ENCODE peak calls at places on chromosomes 2 and 18, in six cellular contexts. L, I, H, Z, F and Y are unnamed samples.

GRCh38 chr2:106058469-106059137 is 135.5 kb downstream of the UXS1 start:
- DNase-seq in I (no peak), H (no peak), F (no peak), Z (no peak), L (no peak), Y (no peak)

GRCh38 chr2:58680938-58681337 is 439.8 kb upstream of the FANCL start:
- DNase-seq in F (no peak), H (peak; percentile 15), Z (no peak), L (no peak), I (no peak), Y (no peak)

GRCh38 chr2:208586516-208586915 is 179.9 kb downstream of the PTH2R start:
- DNase-seq in L (no peak), H (no peak), Z (no peak), F (no peak), I (no peak), Y (no peak)

GRCh38 chr2:3601561-3602271 is 6.8 kb downstream of the COLEC11 start:
- DNase-seq in Z (no peak), L (no peak), H (no peak), F (no peak), I (no peak), Y (no peak)

GRCh38 chr2:181953773-181954537 is 31.7 kb upstream of the PPP1R1C start:
- DNase-seq in L (peak; percentile 82), H (peak; percentile 65), F (peak; percentile 76), Z (peak; percentile 58), I (peak; percentile 77), Y (no peak)

GRCh38 chr2:74333175-74333574 is 10.0 kb downstream of the SLC4A5 start:
- DNase-seq in H (peak; percentile 53), Z (no peak), L (peak; percentile 40), I (no peak), F (no peak), Y (no peak)

GRCh38 chr2:134282638-134283400 is 28.9 kb downstream of the MGAT5 start:
- DNase-seq in I (no peak), F (peak; percentile 46), H (no peak), Z (no peak), L (no peak), Y (no peak)

GRCh38 chr18:8711736-8712135 is 6.4 kb downstream of the MTCL1 start:
- DNase-seq in Z (no peak), F (no peak), I (no peak), L (no peak), H (no peak), Y (no peak)

GRCh38 chr2:55428258-55428657 is 8.6 kb upstream of the CCDC88A start:
- DNase-seq in Z (no peak), F (no peak), I (no peak), L (no peak), H (no peak), Y (no peak)

GRCh38 chr18:48777026-48777736 is 173.6 kb downstream of the SMAD7 start:
- DNase-seq in Z (peak; percentile 59), L (peak; percentile 86), I (peak; percentile 92), F (peak; percentile 91), H (peak; percentile 34), Y (no peak)

GRCh38 chr2:64196986-64197385 is 52.8 kb upstream of the PELI1 start:
- DNase-seq in Z (no peak), H (no peak), F (no peak), I (no peak), L (no peak), Y (no peak)

GRCh38 chr2:207216454-207216853 is 50.7 kb upstream of the KLF7 start:
- DNase-seq in H (no peak), F (no peak), I (no peak), Z (no peak), L (no peak), Y (no peak)

GRCh38 chr2:89763254-89763580 is 1071.7 kb downstream of the RPIA start:
- DNase-seq in F (peak; percentile 8), H (no peak), L (no peak), I (peak; percentile 75), Z (no peak), Y (no peak)

GRCh38 chr2:877747-878146 is 72.9 kb upstream of the SNTG2 start:
- DNase-seq in F (no peak), H (no peak), I (no peak), L (peak; percentile 13), Z (no peak), Y (no peak)

GRCh38 chr18:58195278-58195721 is 151.3 kb downstream of the NEDD4L start:
- DNase-seq in Z (no peak), L (peak; percentile 77), I (peak; percentile 78), F (peak; percentile 30), H (no peak), Y (no peak)

GRCh38 chr2:110984654-110985053 is 136.1 kb upstream of the BCL2L11 start:
- DNase-seq in Z (no peak), H (no peak), I (no peak), F (no peak), L (no peak), Y (no peak)

GRCh38 chr2:10006248-10007147 is 36.9 kb upstream of the KLF11 start:
- DNase-seq in F (no peak), Z (no peak), L (no peak), H (no peak), I (peak; percentile 71), Y (no peak)

GRCh38 chr2:27431395-27431794 is 3.0 kb downstream of the NRBP1 start:
- DNase-seq in H (peak; percentile 82), L (no peak), I (no peak), F (no peak), Z (no peak), Y (no peak)

GRCh38 chr2:190767821-190768220 is 112.8 kb upstream of the GLS start:
- DNase-seq in H (no peak), F (no peak), L (no peak), Z (no peak), I (no peak), Y (no peak)

GRCh38 chr2:119245076-119245840 is 21.6 kb downstream of the STEAP3 start:
- DNase-seq in F (no peak), L (no peak), I (peak; percentile 63), H (no peak), Z (no peak), Y (no peak)

GRCh38 chr2:120546077-120546864 is 189.4 kb upstream of the GLI2 start:
- DNase-seq in H (peak; percentile 97), I (no peak), Z (no peak), F (no peak), L (no peak), Y (no peak)

GRCh38 chr2:65240657-65241056 is 13.0 kb downstream of the ACTR2 start:
- DNase-seq in F (no peak), H (peak; percentile 14), I (no peak), Z (no peak), L (no peak), Y (no peak)

GRCh38 chr2:217695033-217695520 is 307.7 kb downstream of the TNS1 start:
- DNase-seq in L (no peak), F (no peak), I (no peak), H (peak; percentile 95), Z (no peak), Y (no peak)

DNA sequence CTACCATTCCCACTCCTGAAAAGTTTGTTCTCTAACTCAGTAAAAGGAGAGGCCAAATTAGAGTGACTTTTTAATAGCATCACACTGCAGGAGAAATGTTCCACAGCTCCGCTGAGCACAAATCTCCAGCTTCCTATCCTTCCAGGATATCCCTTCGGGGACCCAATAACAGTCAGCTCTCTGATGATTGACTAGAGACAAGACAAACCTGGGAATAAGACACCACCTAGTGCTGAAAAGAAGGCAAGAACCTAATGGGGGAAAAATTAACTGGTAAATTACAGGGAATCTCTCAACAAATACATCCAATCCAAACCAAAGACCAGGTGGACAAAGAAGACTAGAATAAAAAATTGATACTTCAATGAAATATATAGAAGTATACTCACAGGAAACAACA is 977.1 kb upstream of the SOX11 start:
- DNase-seq in I (no peak), Z (no peak), F (no peak), H (no peak), L (no peak), Y (no peak)
- TF ChIP-seq CTCF in I (no peak), Z (peak; percentile 34), F (no peak), H (no peak), L (peak; percentile 77), Y (peak; percentile 49)

GRCh38 chr2:148645135-148645924 is 779 bp downstream of the EPC2 start:
- DNase-seq in F (peak; percentile 84), Z (peak; percentile 94), L (peak; percentile 90), I (peak; percentile 99), H (peak; percentile 85), Y (peak; percentile 96)
- TF ChIP-seq CTCF in F (peak; percentile 52), Z (no peak), L (no peak), I (peak; percentile 57), H (no peak), Y (no peak)

GRCh38 chr18:35497334-35498197 is at the start of gene INO80C:
- DNase-seq in L (peak; percentile 91), H (peak; percentile 95), I (peak; percentile 98), Z (peak; percentile 80), F (peak; percentile 94), Y (peak; percentile 92)
- TF ChIP-seq CTCF in L (no peak), H (no peak), I (no peak), Z (no peak), F (no peak), Y (no peak)

GRCh38 chr18:50273203-50274043 is 7.1 kb upstream of the CFAP53 start:
- DNase-seq in Z (no peak), L (no peak), I (no peak), F (no peak), H (no peak), Y (no peak)
- TF ChIP-seq CTCF in Z (no peak), L (no peak), I (no peak), F (no peak), H (no peak), Y (no peak)